ENCODE peak calls at places on chromosomes 12 and 14, in nine cellular contexts. Y is Panc1; B is GM20000; Q is kidney glomerular epithelial cell; N is occipital lobe; A is stimulated activated CD8-positive, alpha-beta memory T cell treated with anti-CD3 and anti-CD28 coated beads, Interleukin-15, amount 100 ng/mL, for 24 hours; D is A549; M is stimulated activated CD4-positive, alpha-beta T cell treated with anti-CD3 and anti-CD28 coated beads, TNF-alpha, amount 100 ng/mL, for 1 hour; E is NCI-H1436. G is an unnamed sample.

GRCh38 chr12:14244876-14245669 is 120.4 kb upstream of the ATF7IP start:
- DNase-seq in Y (no peak), B (no peak), Q (no peak), N (no peak), A (no peak), D (no peak), M (no peak), E (no peak), G (no peak)

GRCh38 chr12:11786638-11787365 is 137.3 kb downstream of the ETV6 start:
- DNase-seq in Y (no peak), B (no peak), Q (no peak), N (no peak), A (no peak), D (no peak), M (no peak), E (no peak), G (no peak)

GRCh38 chr14:104460920-104461651 is 118.5 kb upstream of the C14orf180 start:
- DNase-seq in Y (no peak), B (no peak), Q (no peak), N (no peak), A (no peak), D (no peak), M (no peak), E (no peak), G (no peak)

GRCh38 chr12:105225505-105225904 is 10.5 kb downstream of the APPL2 start:
- DNase-seq in Y (no peak), B (no peak), Q (no peak), N (no peak), A (no peak), D (no peak), M (no peak), E (no peak), G (no peak)

GRCh38 chr14:73846944-73847343 is 4.7 kb upstream of the PTGR2 start:
- DNase-seq in Y (no peak), B (no peak), Q (no peak), N (no peak), A (no peak), D (no peak), M (no peak), E (no peak), G (no peak)

GRCh38 chr12:47818701-47819543 is 781 bp downstream of the HDAC7 start:
- DNase-seq in Y (no peak), B (peak; percentile 83), Q (no peak), N (peak; percentile 24), A (no peak), D (peak; percentile 65), M (no peak), E (no peak), G (peak; percentile 73)

GRCh38 chr12:104274811-104275210 is 28.7 kb upstream of the EID3 start:
- DNase-seq in Y (no peak), B (no peak), Q (no peak), N (no peak), A (no peak), D (no peak), M (no peak), E (no peak), G (no peak)

GRCh38 chr12:15855646-15856045 is 26.5 kb upstream of the STRAP start:
- DNase-seq in Y (no peak), B (no peak), Q (peak; percentile 3), N (no peak), A (no peak), D (no peak), M (no peak), E (no peak), G (peak; percentile 17)

GRCh38 chr14:68927956-68928675 is 51.0 kb downstream of the ACTN1 start:
- DNase-seq in Y (no peak), B (no peak), Q (no peak), N (no peak), A (no peak), D (no peak), M (no peak), E (no peak), G (no peak)

G was measured in myocyte.